ENCODE peak calls at places on chromosome 16, in eight cellular contexts. One of them, this sample, is unnamed.

GRCh38 chr16:20409398-20410152 is at the start of gene ACSM5:
- DNase-seq in left ventricle myocardium inferior: peak
- DNase-seq in heart left ventricle: peak
- DNase-seq in breast epithelium: no peak
- DNase-seq in GM23338: peak
- DNase-seq in fibroblast of lung: no peak
- DNase-seq in lung: no peak
- DNase-seq in brain microvascular endothelial cell: no peak
- DNase-seq in this sample: no peak

GRCh38 chr16:66486773-66487579 is 59.9 kb downstream of the BEAN1 start:
- DNase-seq in GM23338: no peak
- DNase-seq in left ventricle myocardium inferior: no peak
- DNase-seq in brain microvascular endothelial cell: peak
- DNase-seq in fibroblast of lung: peak
- DNase-seq in lung: no peak
- DNase-seq in breast epithelium: peak
- DNase-seq in heart left ventricle: peak
- DNase-seq in this sample: peak

GRCh38 chr16:81469710-81470481 is 25.3 kb downstream of the CMIP start:
- DNase-seq in fibroblast of lung: no peak
- DNase-seq in heart left ventricle: no peak
- DNase-seq in lung: no peak
- DNase-seq in left ventricle myocardium inferior: peak
- DNase-seq in breast epithelium: no peak
- DNase-seq in GM23338: no peak
- DNase-seq in brain microvascular endothelial cell: no peak
- DNase-seq in this sample: no peak

GRCh38 chr16:84143784-84144199 is 1.2 kb downstream of the HSDL1 start:
- DNase-seq in fibroblast of lung: no peak
- DNase-seq in GM23338: peak
- DNase-seq in breast epithelium: no peak
- DNase-seq in brain microvascular endothelial cell: no peak
- DNase-seq in heart left ventricle: no peak
- DNase-seq in lung: no peak
- DNase-seq in left ventricle myocardium inferior: no peak
- DNase-seq in this sample: no peak

GRCh38 chr16:85652431-85653221 is 36.1 kb downstream of the GINS2 start:
- DNase-seq in GM23338: no peak
- DNase-seq in fibroblast of lung: peak
- DNase-seq in heart left ventricle: peak
- DNase-seq in brain microvascular endothelial cell: peak
- DNase-seq in left ventricle myocardium inferior: peak
- DNase-seq in breast epithelium: no peak
- DNase-seq in lung: peak
- DNase-seq in this sample: no peak

GRCh38 chr16:1996175-1996574 is 6.4 kb downstream of the SYNGR3 start:
- DNase-seq in heart left ventricle: no peak
- DNase-seq in left ventricle myocardium inferior: no peak
- DNase-seq in breast epithelium: no peak
- DNase-seq in fibroblast of lung: no peak
- DNase-seq in GM23338: no peak
- DNase-seq in lung: no peak
- DNase-seq in brain microvascular endothelial cell: no peak
- DNase-seq in this sample: no peak

GRCh38 chr16:74731853-74732477 is 31.3 kb upstream of the MLKL start:
- DNase-seq in GM23338: no peak
- DNase-seq in left ventricle myocardium inferior: no peak
- DNase-seq in breast epithelium: no peak
- DNase-seq in heart left ventricle: no peak
- DNase-seq in lung: no peak
- DNase-seq in brain microvascular endothelial cell: no peak
- DNase-seq in fibroblast of lung: no peak
- DNase-seq in this sample: no peak

GRCh38 chr16:89892055-89892630 is 18.8 kb downstream of the TCF25 start:
- DNase-seq in lung: no peak
- DNase-seq in brain microvascular endothelial cell: no peak
- DNase-seq in left ventricle myocardium inferior: no peak
- DNase-seq in GM23338: no peak
- DNase-seq in fibroblast of lung: no peak
- DNase-seq in heart left ventricle: no peak
- DNase-seq in breast epithelium: no peak
- DNase-seq in this sample: no peak

GRCh38 chr16:530111-530817 is 2.8 kb downstream of the CAPN15 start:
- DNase-seq in heart left ventricle: no peak
- DNase-seq in lung: no peak
- DNase-seq in fibroblast of lung: no peak
- DNase-seq in brain microvascular endothelial cell: no peak
- DNase-seq in GM23338: no peak
- DNase-seq in breast epithelium: no peak
- DNase-seq in left ventricle myocardium inferior: no peak
- DNase-seq in this sample: no peak

GRCh38 chr16:78919852-78920251 is 680.7 kb downstream of the MAF start:
- DNase-seq in lung: no peak
- DNase-seq in brain microvascular endothelial cell: no peak
- DNase-seq in breast epithelium: no peak
- DNase-seq in heart left ventricle: no peak
- DNase-seq in fibroblast of lung: no peak
- DNase-seq in left ventricle myocardium inferior: no peak
- DNase-seq in GM23338: no peak
- DNase-seq in this sample: no peak

GRCh38 chr16:78930561-78930960 is 670.0 kb downstream of the MAF start:
- DNase-seq in fibroblast of lung: no peak
- DNase-seq in lung: no peak
- DNase-seq in GM23338: no peak
- DNase-seq in heart left ventricle: no peak
- DNase-seq in left ventricle myocardium inferior: no peak
- DNase-seq in breast epithelium: no peak
- DNase-seq in brain microvascular endothelial cell: no peak
- DNase-seq in this sample: no peak

GRCh38 chr16:78926723-78927200 is 673.8 kb downstream of the MAF start:
- DNase-seq in fibroblast of lung: no peak
- DNase-seq in lung: no peak
- DNase-seq in heart left ventricle: no peak
- DNase-seq in GM23338: no peak
- DNase-seq in breast epithelium: no peak
- DNase-seq in left ventricle myocardium inferior: no peak
- DNase-seq in brain microvascular endothelial cell: no peak
- DNase-seq in this sample: no peak

GRCh38 chr16:78929798-78930197 is 670.7 kb downstream of the MAF start:
- DNase-seq in left ventricle myocardium inferior: no peak
- DNase-seq in GM23338: no peak
- DNase-seq in heart left ventricle: no peak
- DNase-seq in lung: no peak
- DNase-seq in breast epithelium: no peak
- DNase-seq in brain microvascular endothelial cell: no peak
- DNase-seq in fibroblast of lung: no peak
- DNase-seq in this sample: no peak

DNA sequence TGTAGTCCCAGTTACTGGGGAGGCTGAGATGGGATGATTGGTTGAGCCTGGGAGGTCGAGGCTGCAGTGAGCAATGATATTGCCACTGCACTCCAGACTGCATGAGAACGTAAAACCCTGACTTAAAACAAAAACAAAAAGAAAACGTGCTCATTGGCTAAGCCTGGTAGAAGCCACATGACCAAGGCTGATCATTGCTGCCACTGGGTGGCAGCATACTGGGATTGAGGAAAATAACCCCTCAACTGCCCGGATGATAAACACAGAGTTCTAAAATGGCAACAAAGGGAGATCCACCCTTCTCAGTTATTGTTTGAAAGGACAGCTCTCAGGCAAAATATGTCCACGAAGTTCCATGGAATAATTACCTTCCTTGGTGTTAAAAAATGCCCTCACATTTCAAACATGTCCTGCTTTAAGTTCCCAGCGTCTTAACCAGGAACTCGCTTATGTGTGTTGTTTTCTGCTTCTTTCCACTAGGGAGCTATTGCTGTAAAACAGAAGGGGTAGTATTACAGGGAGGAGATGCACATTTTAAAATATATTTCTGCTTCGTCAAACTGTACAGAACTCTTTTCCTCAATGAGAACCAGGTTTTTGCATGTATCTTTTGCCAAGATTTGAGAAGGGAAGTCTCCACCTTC is 675.3 kb downstream of the MAF start:
- DNase-seq in GM23338: peak
- DNase-seq in left ventricle myocardium inferior: peak
- DNase-seq in heart left ventricle: no peak
- DNase-seq in lung: no peak
- DNase-seq in brain microvascular endothelial cell: no peak
- DNase-seq in fibroblast of lung: no peak
- DNase-seq in breast epithelium: no peak
- DNase-seq in this sample: no peak
- TF ChIP-seq CTCF in GM23338: peak
- TF ChIP-seq CTCF in left ventricle myocardium inferior: peak
- TF ChIP-seq CTCF in heart left ventricle: peak
- TF ChIP-seq CTCF in lung: peak
- TF ChIP-seq CTCF in brain microvascular endothelial cell: peak
- TF ChIP-seq CTCF in fibroblast of lung: peak
- TF ChIP-seq CTCF in breast epithelium: no peak
- TF ChIP-seq CTCF in this sample: no peak

DNA sequence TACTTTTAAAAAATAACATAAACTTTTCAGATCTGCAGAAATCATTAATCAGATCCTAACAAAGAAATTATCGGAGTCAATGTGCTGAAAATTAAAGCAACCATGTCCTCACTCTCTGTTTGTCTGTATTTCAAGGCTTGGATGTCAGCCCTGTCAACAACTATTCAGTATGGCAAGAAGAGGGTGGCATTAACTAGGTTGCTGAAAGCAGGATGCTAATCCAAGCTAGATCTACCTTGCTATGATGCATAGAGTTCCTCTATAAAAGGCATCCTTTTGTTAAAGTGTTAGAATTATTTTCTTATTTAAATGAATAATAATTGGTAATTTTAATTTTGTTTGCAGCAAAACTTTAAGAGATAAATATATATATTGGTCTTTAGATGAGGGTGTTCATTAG is 800.8 kb downstream of the CDH11 start:
- DNase-seq in left ventricle myocardium inferior: no peak
- DNase-seq in GM23338: no peak
- DNase-seq in heart left ventricle: no peak
- DNase-seq in brain microvascular endothelial cell: no peak
- DNase-seq in lung: no peak
- DNase-seq in fibroblast of lung: no peak
- DNase-seq in breast epithelium: no peak
- DNase-seq in this sample: no peak
- H3K4me3 ChIP-seq in left ventricle myocardium inferior: no peak
- H3K4me3 ChIP-seq in GM23338: no peak
- H3K4me3 ChIP-seq in heart left ventricle: no peak
- H3K4me3 ChIP-seq in brain microvascular endothelial cell: no peak
- H3K4me3 ChIP-seq in lung: no peak
- H3K4me3 ChIP-seq in fibroblast of lung: no peak
- H3K4me3 ChIP-seq in breast epithelium: no peak
- H3K4me3 ChIP-seq in this sample: no peak

GRCh38 chr16:88755745-88756443 is 29.1 kb downstream of the PIEZO1 start:
- DNase-seq in breast epithelium: no peak
- DNase-seq in left ventricle myocardium inferior: no peak
- DNase-seq in heart left ventricle: no peak
- DNase-seq in brain microvascular endothelial cell: no peak
- DNase-seq in lung: no peak
- DNase-seq in GM23338: no peak
- DNase-seq in fibroblast of lung: no peak
- DNase-seq in this sample: no peak

GRCh38 chr16:88753191-88753590 is 31.8 kb downstream of the PIEZO1 start:
- DNase-seq in breast epithelium: no peak
- DNase-seq in left ventricle myocardium inferior: no peak
- DNase-seq in fibroblast of lung: no peak
- DNase-seq in lung: no peak
- DNase-seq in brain microvascular endothelial cell: no peak
- DNase-seq in heart left ventricle: no peak
- DNase-seq in GM23338: no peak
- DNase-seq in this sample: no peak

GRCh38 chr16:88754109-88754911 is 30.7 kb downstream of the PIEZO1 start:
- DNase-seq in fibroblast of lung: no peak
- DNase-seq in GM23338: no peak
- DNase-seq in brain microvascular endothelial cell: no peak
- DNase-seq in lung: no peak
- DNase-seq in left ventricle myocardium inferior: no peak
- DNase-seq in breast epithelium: no peak
- DNase-seq in heart left ventricle: no peak
- DNase-seq in this sample: no peak

GRCh38 chr16:88753600-88753999 is 31.4 kb downstream of the PIEZO1 start:
- DNase-seq in GM23338: no peak
- DNase-seq in heart left ventricle: no peak
- DNase-seq in lung: no peak
- DNase-seq in left ventricle myocardium inferior: no peak
- DNase-seq in brain microvascular endothelial cell: no peak
- DNase-seq in breast epithelium: no peak
- DNase-seq in fibroblast of lung: no peak
- DNase-seq in this sample: no peak

DNA sequence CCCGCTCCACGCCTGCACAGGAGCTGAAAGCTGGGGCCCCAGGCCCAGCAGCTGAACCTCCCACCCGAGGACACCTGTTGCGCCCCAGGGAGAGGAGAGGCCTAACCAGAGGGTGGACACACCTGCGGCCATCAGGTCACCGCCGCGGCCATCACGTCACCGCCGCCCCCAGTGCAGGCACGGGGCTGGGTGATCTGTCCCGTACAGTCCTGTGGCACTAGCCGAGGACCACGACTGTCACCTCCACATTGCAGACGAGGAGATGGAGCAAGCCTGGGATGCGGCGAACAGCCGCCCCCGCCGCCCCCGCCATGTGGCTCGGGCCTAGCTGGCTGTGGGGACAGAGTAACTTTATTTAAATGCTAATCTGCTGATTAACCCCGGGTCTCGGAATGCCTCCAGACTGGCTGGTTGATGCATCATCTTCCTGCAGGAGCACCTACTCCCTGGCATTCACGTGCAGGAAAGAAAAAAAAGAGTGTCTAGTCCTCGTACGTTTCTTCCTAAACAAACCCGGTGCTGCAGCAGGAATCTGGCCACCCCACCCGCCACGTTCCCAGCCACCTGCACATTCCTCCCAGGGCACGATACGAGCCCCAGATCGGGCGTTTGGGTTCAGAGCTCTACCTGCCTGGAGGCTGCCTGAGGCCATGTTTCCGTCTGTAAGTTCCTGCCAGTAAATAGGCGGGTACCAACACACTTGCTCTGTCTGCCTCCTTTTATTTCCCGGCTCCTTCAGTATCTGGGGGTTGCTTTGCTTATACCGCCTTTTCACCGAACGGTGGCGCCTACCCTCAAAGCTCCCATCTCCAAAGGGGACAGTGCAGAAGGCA is 29.9 kb downstream of the PIEZO1 start:
- DNase-seq in left ventricle myocardium inferior: no peak
- DNase-seq in heart left ventricle: no peak
- DNase-seq in fibroblast of lung: peak
- DNase-seq in lung: no peak
- DNase-seq in brain microvascular endothelial cell: no peak
- DNase-seq in GM23338: peak
- DNase-seq in breast epithelium: no peak
- DNase-seq in this sample: no peak
- TF ChIP-seq CTCF in left ventricle myocardium inferior: peak
- TF ChIP-seq CTCF in heart left ventricle: no peak
- TF ChIP-seq CTCF in fibroblast of lung: no peak
- TF ChIP-seq CTCF in lung: no peak
- TF ChIP-seq CTCF in brain microvascular endothelial cell: peak
- TF ChIP-seq CTCF in GM23338: peak
- TF ChIP-seq CTCF in breast epithelium: no peak
- TF ChIP-seq CTCF in this sample: peak

DNA sequence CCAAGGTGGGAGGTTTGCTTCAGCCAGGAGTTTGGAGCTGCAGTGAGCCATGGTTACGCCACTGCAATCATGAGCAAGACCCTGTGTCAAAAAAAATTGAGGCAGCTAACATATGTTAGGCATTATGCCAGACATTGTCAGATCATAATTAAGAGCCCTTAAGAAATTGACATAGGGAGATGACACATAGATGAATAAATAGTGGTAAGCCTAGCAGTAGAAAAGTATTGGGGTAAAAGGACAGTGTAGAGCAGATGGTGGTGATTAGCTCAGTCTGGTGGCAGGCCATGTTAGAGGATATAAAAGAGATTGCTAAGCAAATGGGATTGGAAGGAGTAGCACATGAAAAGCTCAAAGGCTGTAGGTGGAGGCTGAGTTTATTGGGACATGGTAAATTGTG is 22.6 kb downstream of the SRCAP start:
- DNase-seq in GM23338: no peak
- DNase-seq in left ventricle myocardium inferior: no peak
- DNase-seq in breast epithelium: no peak
- DNase-seq in brain microvascular endothelial cell: no peak
- DNase-seq in heart left ventricle: no peak
- DNase-seq in lung: no peak
- DNase-seq in fibroblast of lung: peak
- DNase-seq in this sample: no peak
- H3K4me3 ChIP-seq in GM23338: no peak
- H3K4me3 ChIP-seq in left ventricle myocardium inferior: no peak
- H3K4me3 ChIP-seq in breast epithelium: no peak
- H3K4me3 ChIP-seq in brain microvascular endothelial cell: no peak
- H3K4me3 ChIP-seq in heart left ventricle: no peak
- H3K4me3 ChIP-seq in lung: no peak
- H3K4me3 ChIP-seq in fibroblast of lung: no peak
- H3K4me3 ChIP-seq in this sample: no peak

This sample was measured in kidney epithelial cell.